ENCODE peak calls at places on chromosomes 5 and 9, in seven cellular contexts. One of them, this sample, is unnamed.

GRCh38 chr9:108478871-108479332 is 376.9 kb downstream of the ACTL7B start:
- DNase-seq in GM23248: peak; percentile 90
- DNase-seq in neural progenitor cell: no peak
- DNase-seq in HCT116: no peak
- DNase-seq in GM23338: no peak
- DNase-seq in SK-N-SH: no peak
- DNase-seq in MM.1S: no peak
- DNase-seq in this sample: peak; percentile 38

GRCh38 chr5:96968074-96968473 is 32.2 kb downstream of the LNPEP start:
- DNase-seq in GM23248: peak; percentile 48
- DNase-seq in neural progenitor cell: no peak
- DNase-seq in HCT116: peak; percentile 16
- DNase-seq in GM23338: no peak
- DNase-seq in SK-N-SH: no peak
- DNase-seq in MM.1S: no peak
- DNase-seq in this sample: peak; percentile 13

GRCh38 chr5:116573279-116573616 is 1.4 kb downstream of the SEMA6A start:
- DNase-seq in GM23248: peak; percentile 20
- DNase-seq in neural progenitor cell: peak; percentile 70
- DNase-seq in HCT116: no peak
- DNase-seq in GM23338: no peak
- DNase-seq in SK-N-SH: peak; percentile 64
- DNase-seq in MM.1S: no peak
- DNase-seq in this sample: peak; percentile 61

GRCh38 chr5:6868170-6868569 is 154.9 kb downstream of the TENT4A start:
- DNase-seq in GM23248: no peak
- DNase-seq in neural progenitor cell: no peak
- DNase-seq in HCT116: no peak
- DNase-seq in GM23338: no peak
- DNase-seq in SK-N-SH: peak; percentile 26
- DNase-seq in MM.1S: no peak
- DNase-seq in this sample: no peak

GRCh38 chr9:108182950-108183381 is 672.8 kb downstream of the ACTL7B start:
- DNase-seq in GM23248: peak; percentile 82
- DNase-seq in neural progenitor cell: no peak
- DNase-seq in HCT116: no peak
- DNase-seq in GM23338: no peak
- DNase-seq in SK-N-SH: no peak
- DNase-seq in MM.1S: no peak
- DNase-seq in this sample: no peak

GRCh38 chr5:157487358-157487757 is 27.3 kb downstream of the NIPAL4 start:
- DNase-seq in GM23248: no peak
- DNase-seq in neural progenitor cell: no peak
- DNase-seq in HCT116: no peak
- DNase-seq in GM23338: no peak
- DNase-seq in SK-N-SH: no peak
- DNase-seq in MM.1S: no peak
- DNase-seq in this sample: no peak

GRCh38 chr5:88785396-88786216 is 97.4 kb downstream of the MEF2C start:
- DNase-seq in GM23248: peak; percentile 98
- DNase-seq in neural progenitor cell: peak; percentile 9
- DNase-seq in HCT116: peak; percentile 96
- DNase-seq in GM23338: peak; percentile 23
- DNase-seq in SK-N-SH: no peak
- DNase-seq in MM.1S: no peak
- DNase-seq in this sample: peak; percentile 79

GRCh38 chr5:107517185-107517868 is 153.4 kb downstream of the EFNA5 start:
- DNase-seq in GM23248: no peak
- DNase-seq in neural progenitor cell: no peak
- DNase-seq in HCT116: no peak
- DNase-seq in GM23338: no peak
- DNase-seq in SK-N-SH: no peak
- DNase-seq in MM.1S: no peak
- DNase-seq in this sample: no peak

GRCh38 chr5:11234501-11234911 is 473.5 kb upstream of the DAP start:
- DNase-seq in GM23248: no peak
- DNase-seq in neural progenitor cell: no peak
- DNase-seq in HCT116: no peak
- DNase-seq in GM23338: no peak
- DNase-seq in SK-N-SH: no peak
- DNase-seq in MM.1S: no peak
- DNase-seq in this sample: peak; percentile 21

GRCh38 chr5:132370241-132370820 is 821 bp downstream of the SLC22A5 start:
- DNase-seq in GM23248: no peak
- DNase-seq in neural progenitor cell: no peak
- DNase-seq in HCT116: no peak
- DNase-seq in GM23338: peak; percentile 21
- DNase-seq in SK-N-SH: no peak
- DNase-seq in MM.1S: no peak
- DNase-seq in this sample: no peak

GRCh38 chr5:74452851-74453250 is 187.7 kb downstream of the ENC1 start:
- DNase-seq in GM23248: no peak
- DNase-seq in neural progenitor cell: no peak
- DNase-seq in HCT116: no peak
- DNase-seq in GM23338: no peak
- DNase-seq in SK-N-SH: no peak
- DNase-seq in MM.1S: no peak
- DNase-seq in this sample: no peak

GRCh38 chr5:142924135-142924883 is 154.1 kb downstream of the ARHGAP26 start:
- DNase-seq in GM23248: peak; percentile 44
- DNase-seq in neural progenitor cell: no peak
- DNase-seq in HCT116: no peak
- DNase-seq in GM23338: no peak
- DNase-seq in SK-N-SH: no peak
- DNase-seq in MM.1S: no peak
- DNase-seq in this sample: no peak

GRCh38 chr5:144774247-144774646 is 603.6 kb downstream of the KCTD16 start:
- DNase-seq in GM23248: no peak
- DNase-seq in neural progenitor cell: no peak
- DNase-seq in HCT116: no peak
- DNase-seq in GM23338: no peak
- DNase-seq in SK-N-SH: no peak
- DNase-seq in MM.1S: no peak
- DNase-seq in this sample: no peak

GRCh38 chr9:75265525-75265972 is 177.2 kb downstream of the OSTF1 start:
- DNase-seq in GM23248: peak; percentile 60
- DNase-seq in neural progenitor cell: peak; percentile 67
- DNase-seq in HCT116: peak; percentile 15
- DNase-seq in GM23338: peak; percentile 80
- DNase-seq in SK-N-SH: peak; percentile 28
- DNase-seq in MM.1S: peak; percentile 56
- DNase-seq in this sample: peak; percentile 71

GRCh38 chr9:133112361-133113026 is 8.5 kb downstream of the RALGDS start:
- DNase-seq in GM23248: no peak
- DNase-seq in neural progenitor cell: no peak
- DNase-seq in HCT116: no peak
- DNase-seq in GM23338: no peak
- DNase-seq in SK-N-SH: no peak
- DNase-seq in MM.1S: no peak
- DNase-seq in this sample: no peak

GRCh38 chr5:90965110-90965676 is 406.6 kb downstream of the ADGRV1 start:
- DNase-seq in GM23248: no peak
- DNase-seq in neural progenitor cell: no peak
- DNase-seq in HCT116: no peak
- DNase-seq in GM23338: no peak
- DNase-seq in SK-N-SH: no peak
- DNase-seq in MM.1S: no peak
- DNase-seq in this sample: no peak

GRCh38 chr5:38715671-38716070 is 130.1 kb upstream of the OSMR start:
- DNase-seq in GM23248: peak; percentile 24
- DNase-seq in neural progenitor cell: peak; percentile 48
- DNase-seq in HCT116: peak; percentile 10
- DNase-seq in GM23338: no peak
- DNase-seq in SK-N-SH: peak; percentile 22
- DNase-seq in MM.1S: no peak
- DNase-seq in this sample: no peak

GRCh38 chr5:38535845-38536244 is 20.6 kb downstream of the LIFR start:
- DNase-seq in GM23248: no peak
- DNase-seq in neural progenitor cell: no peak
- DNase-seq in HCT116: no peak
- DNase-seq in GM23338: no peak
- DNase-seq in SK-N-SH: no peak
- DNase-seq in MM.1S: no peak
- DNase-seq in this sample: no peak

GRCh38 chr5:61563401-61563800 is 231.3 kb downstream of the ZSWIM6 start:
- DNase-seq in GM23248: no peak
- DNase-seq in neural progenitor cell: no peak
- DNase-seq in HCT116: no peak
- DNase-seq in GM23338: no peak
- DNase-seq in SK-N-SH: no peak
- DNase-seq in MM.1S: no peak
- DNase-seq in this sample: peak; percentile 21

GRCh38 chr5:115842089-115842881 is 550 bp downstream of the AP3S1 start:
- DNase-seq in GM23248: peak; percentile 82
- DNase-seq in neural progenitor cell: peak; percentile 87
- DNase-seq in HCT116: peak; percentile 51
- DNase-seq in GM23338: peak; percentile 75
- DNase-seq in SK-N-SH: peak; percentile 90
- DNase-seq in MM.1S: peak; percentile 38
- DNase-seq in this sample: peak; percentile 88

GRCh38 chr9:131747352-131747751 is 7.5 kb upstream of the RAPGEF1 start:
- DNase-seq in GM23248: peak; percentile 82
- DNase-seq in neural progenitor cell: peak; percentile 61
- DNase-seq in HCT116: no peak
- DNase-seq in GM23338: peak; percentile 74
- DNase-seq in SK-N-SH: peak; percentile 52
- DNase-seq in MM.1S: peak; percentile 70
- DNase-seq in this sample: peak; percentile 77

GRCh38 chr5:108983456-108984092 is 235.9 kb downstream of the FER start:
- DNase-seq in GM23248: peak; percentile 60
- DNase-seq in neural progenitor cell: no peak
- DNase-seq in HCT116: no peak
- DNase-seq in GM23338: no peak
- DNase-seq in SK-N-SH: no peak
- DNase-seq in MM.1S: peak; percentile 82
- DNase-seq in this sample: no peak

GRCh38 chr5:139903805-139904565 is 108.4 kb downstream of the PSD2 start:
- DNase-seq in GM23248: peak; percentile 47
- DNase-seq in neural progenitor cell: peak; percentile 84
- DNase-seq in HCT116: no peak
- DNase-seq in GM23338: peak; percentile 80
- DNase-seq in SK-N-SH: peak; percentile 85
- DNase-seq in MM.1S: no peak
- DNase-seq in this sample: peak; percentile 61

GRCh38 chr5:135246923-135247795 is 151.9 kb downstream of the MACROH2A1 start:
- DNase-seq in GM23248: peak; percentile 98
- DNase-seq in neural progenitor cell: no peak
- DNase-seq in HCT116: peak; percentile 79
- DNase-seq in GM23338: no peak
- DNase-seq in SK-N-SH: no peak
- DNase-seq in MM.1S: no peak
- DNase-seq in this sample: peak; percentile 79

GRCh38 chr5:138467711-138468132 is 2.4 kb downstream of the EGR1 start:
- DNase-seq in GM23248: no peak
- DNase-seq in neural progenitor cell: no peak
- DNase-seq in HCT116: no peak
- DNase-seq in GM23338: no peak
- DNase-seq in SK-N-SH: peak; percentile 20
- DNase-seq in MM.1S: no peak
- DNase-seq in this sample: peak; percentile 37

GRCh38 chr9:99030082-99030481 is 74.8 kb upstream of the TGFBR1 start:
- DNase-seq in GM23248: peak; percentile 93
- DNase-seq in neural progenitor cell: no peak
- DNase-seq in HCT116: no peak
- DNase-seq in GM23338: no peak
- DNase-seq in SK-N-SH: no peak
- DNase-seq in MM.1S: no peak
- DNase-seq in this sample: peak; percentile 30
- H3K4me2 ChIP-seq in GM23248: peak overlapping the region; percentile 38
- H3K4me2 ChIP-seq in neural progenitor cell: no peak overlapping the region
- H3K4me2 ChIP-seq in HCT116: no peak overlapping the region
- H3K4me2 ChIP-seq in GM23338: no peak overlapping the region
- H3K4me2 ChIP-seq in SK-N-SH: peak overlapping the region; percentile 4
- H3K4me2 ChIP-seq in MM.1S: peak overlapping the region; percentile 16
- H3K4me2 ChIP-seq in this sample: no peak overlapping the region

DNA sequence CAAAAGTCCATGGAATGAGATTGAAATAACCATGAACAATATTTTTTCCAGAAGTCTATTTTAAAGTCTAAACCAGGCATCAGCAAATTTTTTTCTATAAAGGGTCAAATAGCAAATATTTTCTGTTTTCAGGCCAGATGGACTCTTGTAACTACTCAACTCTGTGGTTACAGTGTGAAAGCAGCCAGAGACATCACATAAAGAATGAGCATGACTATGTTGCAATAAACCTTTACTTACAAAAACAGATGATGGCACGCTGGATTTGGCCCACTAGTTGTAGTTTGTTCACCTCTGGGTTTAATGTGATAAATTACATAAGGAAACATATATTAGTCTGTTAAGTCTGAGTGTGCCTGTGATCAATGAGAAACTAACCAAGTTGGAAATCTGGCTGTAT is 319.2 kb downstream of the TRPM3 start:
- DNase-seq in GM23248: peak; percentile 24
- DNase-seq in neural progenitor cell: no peak
- DNase-seq in HCT116: no peak
- DNase-seq in GM23338: no peak
- DNase-seq in SK-N-SH: no peak
- DNase-seq in MM.1S: no peak
- DNase-seq in this sample: no peak
- TF ChIP-seq EZH2phosphoT487 in GM23248: no peak
- TF ChIP-seq EZH2phosphoT487 in neural progenitor cell: no peak
- TF ChIP-seq EZH2phosphoT487 in HCT116: no peak
- TF ChIP-seq EZH2phosphoT487 in GM23338: no peak
- TF ChIP-seq EZH2phosphoT487 in SK-N-SH: no peak
- TF ChIP-seq EZH2phosphoT487 in MM.1S: no peak
- TF ChIP-seq EZH2phosphoT487 in this sample: no peak

DNA sequence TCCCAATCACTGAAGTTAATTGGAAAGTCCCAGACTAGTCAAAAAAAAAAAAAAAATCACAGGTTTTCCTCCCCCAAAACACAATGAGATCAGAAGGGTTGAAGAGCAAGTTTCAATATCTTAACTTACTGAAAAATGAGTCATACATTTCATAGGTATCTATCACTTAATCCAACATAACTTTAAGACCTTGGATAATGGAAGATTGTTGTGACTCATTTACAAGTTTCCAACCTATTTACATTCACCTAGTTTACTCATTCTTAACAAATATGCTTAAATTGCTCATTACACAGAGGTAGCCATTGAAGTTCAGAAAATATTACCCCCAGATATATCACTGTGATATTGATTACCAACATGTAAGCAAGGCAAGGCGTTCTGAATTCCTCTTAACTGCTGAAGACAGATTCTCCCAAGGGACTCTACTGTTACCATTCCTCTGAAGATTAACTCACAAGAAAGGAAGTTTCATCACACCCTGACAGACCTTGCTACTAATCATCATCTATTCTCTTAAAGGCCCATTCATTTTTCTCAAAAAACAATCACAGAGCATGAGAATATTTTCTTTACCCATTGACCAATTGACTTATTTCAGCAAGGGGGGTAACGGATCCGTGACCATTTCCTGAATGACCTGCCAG is 563.8 kb downstream of the TLE1 start:
- DNase-seq in GM23248: no peak
- DNase-seq in neural progenitor cell: no peak
- DNase-seq in HCT116: no peak
- DNase-seq in GM23338: no peak
- DNase-seq in SK-N-SH: no peak
- DNase-seq in MM.1S: no peak
- DNase-seq in this sample: no peak
- H3K4me2 ChIP-seq in GM23248: no peak overlapping the region
- H3K4me2 ChIP-seq in neural progenitor cell: peak overlapping the region; percentile 31
- H3K4me2 ChIP-seq in HCT116: no peak overlapping the region
- H3K4me2 ChIP-seq in GM23338: no peak overlapping the region
- H3K4me2 ChIP-seq in SK-N-SH: no peak overlapping the region
- H3K4me2 ChIP-seq in MM.1S: no peak overlapping the region
- H3K4me2 ChIP-seq in this sample: no peak overlapping the region

GRCh38 chr9:121929893-121930875 is 162.9 kb downstream of the TTLL11 start:
- DNase-seq in GM23248: no peak
- DNase-seq in neural progenitor cell: peak; percentile 81
- DNase-seq in HCT116: peak; percentile 10
- DNase-seq in GM23338: peak; percentile 81
- DNase-seq in SK-N-SH: peak; percentile 54
- DNase-seq in MM.1S: no peak
- DNase-seq in this sample: no peak
- TF ChIP-seq EZH2phosphoT487 in GM23248: no peak
- TF ChIP-seq EZH2phosphoT487 in neural progenitor cell: no peak
- TF ChIP-seq EZH2phosphoT487 in HCT116: no peak
- TF ChIP-seq EZH2phosphoT487 in GM23338: no peak
- TF ChIP-seq EZH2phosphoT487 in SK-N-SH: no peak
- TF ChIP-seq EZH2phosphoT487 in MM.1S: no peak
- TF ChIP-seq EZH2phosphoT487 in this sample: no peak

This sample was measured in hepatocyte.